ENCODE peak calls at places on chromosome X, in four cellular contexts. S, T, D and O are unnamed samples.
A peak's percentile ranks its signal among the peaks of the same experiment; 100 is the strongest.

GRCh38 chrX:24838624-24839023 is 144.9 kb downstream of the POLA1 start:
- DNase-seq in S (no peak), T (peak; percentile 51), D (peak; percentile 1), O (peak; percentile 19)

GRCh38 chrX:154529206-154529612 is 13.2 kb upstream of the FAM3A start:
- DNase-seq in S (no peak), T (peak; percentile 7), D (no peak), O (no peak)

GRCh38 chrX:132505116-132505515 is 16.3 kb upstream of the MBNL3 start:
- DNase-seq in S (no peak), T (no peak), D (no peak), O (no peak)

GRCh38 chrX:40644821-40645358 is 2.5 kb downstream of the CXorf38 start:
- DNase-seq in S (no peak), T (peak; percentile 77), D (peak; percentile 26), O (peak; percentile 67)

GRCh38 chrX:113001836-113002235 is 161.2 kb upstream of the AMOT start:
- DNase-seq in S (no peak), T (peak; percentile 4), D (no peak), O (no peak)

GRCh38 chrX:50770702-50771101 is 43.3 kb downstream of the SHROOM4 start:
- DNase-seq in S (no peak), T (peak; percentile 70), D (no peak), O (no peak)

GRCh38 chrX:150202641-150203248 is 160.4 kb upstream of the MAMLD1 start:
- DNase-seq in S (no peak), T (no peak), D (no peak), O (no peak)

GRCh38 chrX:100928660-100929613 is at the start of gene XKRX:
- DNase-seq in S (peak; percentile 19), T (peak; percentile 35), D (peak; percentile 38), O (peak; percentile 15)

GRCh38 chrX:118682258-118683014 is 45.0 kb upstream of the IL13RA1 start:
- DNase-seq in S (no peak), T (no peak), D (no peak), O (no peak)

GRCh38 chrX:41956027-41956426 is 32.7 kb upstream of the CASK start:
- DNase-seq in S (no peak), T (no peak), D (no peak), O (no peak)

GRCh38 chrX:44944894-44945293 is 71.9 kb downstream of the KDM6A start:
- DNase-seq in S (no peak), T (no peak), D (no peak), O (no peak)

GRCh38 chrX:16573781-16574180 is 76.2 kb upstream of the S100G start:
- DNase-seq in S (no peak), T (peak; percentile 44), D (no peak), O (no peak)

GRCh38 chrX:97267916-97268680 is 384.4 kb downstream of the RPA4 start:
- DNase-seq in S (no peak), T (no peak), D (no peak), O (no peak)

GRCh38 chrX:28787206-28787605 is 200.0 kb downstream of the IL1RAPL1 start:
- DNase-seq in S (no peak), T (peak; percentile 75), D (peak; percentile 36), O (no peak)

GRCh38 chrX:75781618-75782017 is 3.4 kb downstream of the MAGEE2 start:
- DNase-seq in S (no peak), T (no peak), D (no peak), O (no peak)

GRCh38 chrX:134631404-134632346 is 26.6 kb downstream of the PLAC1 start:
- DNase-seq in S (no peak), T (no peak), D (no peak), O (no peak)

GRCh38 chrX:71256051-71256450 is 2.1 kb upstream of the ZMYM3 start:
- DNase-seq in S (no peak), T (no peak), D (no peak), O (no peak)

GRCh38 chrX:69060631-69061408 is 104.4 kb downstream of the PJA1 start:
- DNase-seq in S (no peak), T (peak; percentile 50), D (peak; percentile 25), O (no peak)

GRCh38 chrX:119252716-119253115 is 16.6 kb downstream of the PGRMC1 start:
- DNase-seq in S (no peak), T (no peak), D (no peak), O (no peak)

GRCh38 chrX:154004315-154004714 is 15.4 kb downstream of the IRAK1 start:
- DNase-seq in S (no peak), T (no peak), D (no peak), O (no peak)

GRCh38 chrX:53445977-53446376 is 11.8 kb upstream of the HSD17B10 start:
- DNase-seq in S (no peak), T (peak; percentile 50), D (no peak), O (peak; percentile 43)